ENCODE peak calls at places on chromosomes 13 and 19, in seven cellular contexts. K is H1, F is SK-N-SH, Y is GM12878, J is HCT116, T is K562, B is HepG2. I is an unnamed sample.
A peak's percentile ranks its signal among the peaks of the same experiment; 100 is the strongest.

GRCh38 chr19:54451331-54451871 is 2.4 kb downstream of the LENG8 start:
- DNase-seq in K (no peak), F (no peak), Y (no peak), J (no peak), T (no peak), B (no peak), I (no peak)

GRCh38 chr13:46374710-46375109 is 12.3 kb downstream of the RUBCNL start:
- DNase-seq in K (no peak), F (no peak), Y (no peak), J (no peak), T (no peak), B (no peak), I (no peak)

GRCh38 chr13:98542568-98543379 is 34.1 kb downstream of the STK24 start:
- DNase-seq in K (no peak), F (no peak), Y (no peak), J (no peak), T (no peak), B (no peak), I (no peak)

GRCh38 chr13:65595881-65596280 is 1634.3 kb downstream of the PCDH9 start:
- DNase-seq in K (no peak), F (no peak), Y (no peak), J (no peak), T (no peak), B (no peak), I (no peak)

GRCh38 chr19:10114651-10115391 is 3.3 kb downstream of the P2RY11 start:
- DNase-seq in K (no peak), F (peak; percentile 43), Y (no peak), J (no peak), T (peak; percentile 33), B (no peak), I (no peak)

GRCh38 chr13:111171629-111172028 is 56.5 kb downstream of the ARHGEF7 start:
- DNase-seq in K (no peak), F (no peak), Y (no peak), J (no peak), T (no peak), B (peak; percentile 83), I (no peak)

GRCh38 chr19:47309608-47310007 is at the start of gene C5AR1:
- DNase-seq in K (no peak), F (no peak), Y (no peak), J (no peak), T (no peak), B (no peak), I (no peak)

GRCh38 chr19:5282926-5283325 is 57.7 kb downstream of the PTPRS start:
- DNase-seq in K (no peak), F (no peak), Y (no peak), J (no peak), T (no peak), B (no peak), I (no peak)

GRCh38 chr13:63305641-63306133 is 1890.0 kb upstream of the PCDH20 start:
- DNase-seq in K (no peak), F (no peak), Y (no peak), J (no peak), T (no peak), B (no peak), I (no peak)

GRCh38 chr19:57675881-57676280 is 5.9 kb upstream of the ZNF551 start:
- DNase-seq in K (no peak), F (no peak), Y (no peak), J (no peak), T (no peak), B (no peak), I (no peak)

GRCh38 chr19:50890422-50891252 is 17.4 kb downstream of the KLK2 start:
- DNase-seq in K (no peak), F (no peak), Y (peak; percentile 46), J (no peak), T (no peak), B (no peak), I (no peak)

GRCh38 chr13:41467546-41467945 is 10.2 kb downstream of the RGCC start:
- DNase-seq in K (no peak), F (no peak), Y (no peak), J (no peak), T (no peak), B (no peak), I (no peak)

GRCh38 chr19:6572217-6572616 is 18.7 kb downstream of the CD70 start:
- DNase-seq in K (no peak), F (no peak), Y (no peak), J (no peak), T (no peak), B (no peak), I (no peak)

GRCh38 chr19:49593233-49594113 is 2.5 kb downstream of the PRR12 start:
- DNase-seq in K (peak; percentile 95), F (peak; percentile 99), Y (peak; percentile 76), J (peak; percentile 89), T (peak; percentile 98), B (no peak), I (no peak)

GRCh38 chr13:44306401-44307192 is 67.0 kb upstream of the SERP2 start:
- DNase-seq in K (peak; percentile 57), F (no peak), Y (no peak), J (peak; percentile 99), T (no peak), B (no peak), I (peak; percentile 47)

DNA sequence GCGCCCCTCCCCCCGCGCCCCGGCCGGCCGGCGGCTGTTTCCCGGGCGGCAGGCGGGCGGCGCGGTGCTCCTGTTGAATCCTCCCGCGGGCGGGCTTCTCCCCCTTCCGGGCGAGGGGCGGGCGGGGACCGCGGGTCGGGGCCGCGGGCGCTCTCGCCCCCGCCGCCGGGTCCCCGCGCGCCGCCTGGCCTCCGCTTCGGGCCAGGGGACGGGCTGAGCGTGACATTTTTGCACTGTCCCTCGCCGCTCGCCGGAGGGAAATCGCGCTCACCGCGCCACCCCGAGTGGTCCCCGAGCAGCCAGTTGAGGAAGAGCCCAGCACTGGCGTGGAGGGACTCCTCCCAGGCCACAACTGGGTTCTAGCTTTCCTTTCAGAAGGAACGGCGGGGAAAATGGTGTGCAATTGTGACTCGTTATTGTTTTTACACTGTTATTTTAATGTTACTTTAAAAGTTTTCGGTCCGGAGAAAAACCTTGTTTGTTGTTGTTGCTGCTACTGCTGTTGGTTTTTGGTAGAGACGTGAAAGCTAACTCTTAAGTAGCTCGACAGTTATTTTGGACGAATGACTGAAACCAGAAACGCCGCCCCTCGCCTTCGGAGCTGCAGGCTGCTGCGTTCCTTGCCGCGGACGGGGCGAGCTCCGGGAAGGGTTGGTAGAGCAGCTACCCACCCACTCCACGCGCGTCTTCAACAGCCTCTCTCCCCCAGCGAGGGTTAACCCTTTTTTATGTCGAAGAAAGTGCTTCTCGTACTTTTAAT is 942 bp downstream of the PDS5B start:
- DNase-seq in K (peak; percentile 71), F (peak; percentile 86), Y (no peak), J (peak; percentile 16), T (peak; percentile 56), B (peak; percentile 41), I (no peak)
- TF ChIP-seq CTCF in K (no peak), F (peak; percentile 6), Y (no peak), J (no peak), T (peak; percentile 36), B (peak; percentile 28), I (no peak)

DNA sequence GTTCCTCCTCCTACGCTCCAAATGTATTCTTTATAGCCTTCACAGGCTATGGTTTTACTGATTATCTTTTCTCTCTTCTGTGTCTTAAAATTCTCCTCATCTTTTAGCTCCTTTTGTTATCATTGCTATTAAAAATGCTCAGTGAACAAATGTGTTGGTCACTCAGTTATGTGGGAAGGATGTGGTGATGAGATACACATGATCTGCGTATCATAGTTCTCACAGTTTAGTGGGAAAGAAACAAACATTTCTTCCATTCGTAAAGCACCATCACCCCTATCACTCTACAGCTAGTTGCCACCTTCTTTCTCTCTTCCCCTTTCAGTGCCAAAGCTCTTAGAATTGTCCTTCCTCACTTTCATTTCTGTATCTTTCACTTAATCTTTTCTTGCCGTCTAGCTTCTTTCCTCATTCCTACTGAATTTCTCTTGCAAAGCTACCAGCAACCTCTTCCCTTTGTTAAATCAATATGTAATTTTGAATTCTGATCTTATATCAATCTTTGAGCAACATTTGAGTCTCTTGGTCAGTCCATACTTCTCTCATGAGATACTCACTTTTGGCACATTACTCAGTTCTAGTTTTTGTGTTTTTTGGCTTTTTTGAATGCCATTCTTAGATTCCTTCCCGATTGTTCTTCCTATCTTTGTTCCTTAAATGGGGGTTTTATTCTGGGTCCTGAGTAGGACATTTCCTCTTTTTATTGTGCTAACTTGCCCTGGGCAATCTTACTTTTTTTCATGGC is 122.2 kb downstream of the PCCA start:
- DNase-seq in K (no peak), F (no peak), Y (no peak), J (no peak), T (no peak), B (no peak), I (no peak)
- TF ChIP-seq SIN3A in K (no peak), F (no peak), Y (no peak), J (no peak), T (no peak), B (no peak), I (no peak)

GRCh38 chr19:19386373-19386869 is 19.1 kb upstream of the GATAD2A start:
- DNase-seq in K (peak; percentile 55), F (no peak), Y (no peak), J (no peak), T (peak; percentile 46), B (no peak), I (no peak)
- H3K27ac ChIP-seq in K (peak overlapping the region; percentile 62), F (peak overlapping the region; percentile 51), Y (peak overlapping the region; percentile 89), J (peak overlapping the region; percentile 97), T (peak overlapping the region; percentile 97), B (peak overlapping the region; percentile 86), I (peak overlapping the region; percentile 93)

DNA sequence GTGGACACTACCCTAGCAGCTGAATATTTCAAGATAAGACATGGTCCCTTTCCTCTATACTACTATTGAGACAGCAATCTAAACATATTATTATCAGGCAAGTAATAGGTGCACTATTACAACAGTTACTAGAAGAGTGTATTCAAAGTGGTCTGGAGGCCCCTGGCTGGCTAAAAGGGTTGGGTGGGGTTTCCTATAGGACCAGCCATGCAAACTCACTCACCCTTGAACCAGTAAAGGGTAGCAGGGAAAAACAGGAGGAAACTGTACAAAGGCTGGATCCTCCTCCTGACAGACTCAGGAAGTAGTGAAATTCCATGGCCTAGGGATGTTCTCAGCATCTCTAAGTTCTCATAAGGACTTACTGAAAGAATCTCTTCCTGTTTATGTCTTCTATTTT is 7.7 kb downstream of the SMAD9 start:
- DNase-seq in K (no peak), F (no peak), Y (no peak), J (no peak), T (no peak), B (no peak), I (no peak)
- TF ChIP-seq CTCF in K (no peak), F (no peak), Y (no peak), J (no peak), T (no peak), B (no peak), I (no peak)

GRCh38 chr19:36054733-36055686 is at the start of gene WDR62:
- DNase-seq in K (peak; percentile 96), F (peak; percentile 96), Y (peak; percentile 4), J (peak; percentile 83), T (peak; percentile 95), B (peak; percentile 85), I (no peak)
- TF ChIP-seq SIN3A in K (no peak), F (peak; percentile 97), Y (peak; percentile 99), J (peak; percentile 88), T (no peak), B (peak; percentile 92), I (peak; percentile 99)

I was measured in Panc1.